ENCODE peak calls at places on chromosomes 4 and X, in ten cellular contexts. One of them, this sample, is unnamed.

GRCh38 chrX:123626962-123627361 is 105.9 kb downstream of the THOC2 start:
- DNase-seq in OCI-LY7: no peak
- DNase-seq in heart right ventricle: no peak
- DNase-seq in right lobe of liver: no peak
- DNase-seq in lower lobe of right lung: no peak
- DNase-seq in CD8-positive, alpha-beta memory T cell: no peak
- DNase-seq in CD8-positive, alpha-beta T cell: no peak
- DNase-seq in upper lobe of right lung: no peak
- DNase-seq in aorta: no peak
- DNase-seq in thyroid gland: no peak
- DNase-seq in this sample: no peak

GRCh38 chr4:182338731-182339130 is 95.5 kb downstream of the TENM3 start:
- DNase-seq in aorta: no peak
- DNase-seq in OCI-LY7: no peak
- DNase-seq in lower lobe of right lung: no peak
- DNase-seq in CD8-positive, alpha-beta memory T cell: no peak
- DNase-seq in heart right ventricle: no peak
- DNase-seq in thyroid gland: no peak
- DNase-seq in CD8-positive, alpha-beta T cell: no peak
- DNase-seq in right lobe of liver: no peak
- DNase-seq in upper lobe of right lung: no peak
- DNase-seq in this sample: no peak

GRCh38 chr4:179750374-179750773 is 2308.1 kb upstream of the AGA start:
- DNase-seq in lower lobe of right lung: no peak
- DNase-seq in right lobe of liver: no peak
- DNase-seq in CD8-positive, alpha-beta memory T cell: no peak
- DNase-seq in heart right ventricle: no peak
- DNase-seq in thyroid gland: no peak
- DNase-seq in OCI-LY7: no peak
- DNase-seq in CD8-positive, alpha-beta T cell: no peak
- DNase-seq in upper lobe of right lung: no peak
- DNase-seq in aorta: no peak
- DNase-seq in this sample: peak; percentile 44

GRCh38 chr4:10135252-10135651 is 18.7 kb upstream of the WDR1 start:
- DNase-seq in aorta: no peak
- DNase-seq in thyroid gland: no peak
- DNase-seq in upper lobe of right lung: no peak
- DNase-seq in lower lobe of right lung: no peak
- DNase-seq in OCI-LY7: no peak
- DNase-seq in CD8-positive, alpha-beta memory T cell: no peak
- DNase-seq in right lobe of liver: no peak
- DNase-seq in CD8-positive, alpha-beta T cell: no peak
- DNase-seq in heart right ventricle: no peak
- DNase-seq in this sample: no peak

GRCh38 chrX:39828971-39829370 is 268.8 kb downstream of the BCOR start:
- DNase-seq in lower lobe of right lung: no peak
- DNase-seq in CD8-positive, alpha-beta memory T cell: no peak
- DNase-seq in thyroid gland: no peak
- DNase-seq in OCI-LY7: no peak
- DNase-seq in right lobe of liver: no peak
- DNase-seq in aorta: no peak
- DNase-seq in upper lobe of right lung: no peak
- DNase-seq in CD8-positive, alpha-beta T cell: no peak
- DNase-seq in heart right ventricle: no peak
- DNase-seq in this sample: no peak

GRCh38 chr4:1711055-1711905 is 839 bp downstream of the SLBP start:
- DNase-seq in OCI-LY7: peak; percentile 59
- DNase-seq in aorta: peak; percentile 82
- DNase-seq in CD8-positive, alpha-beta memory T cell: no peak
- DNase-seq in right lobe of liver: peak; percentile 87
- DNase-seq in upper lobe of right lung: peak; percentile 76
- DNase-seq in thyroid gland: peak; percentile 62
- DNase-seq in heart right ventricle: no peak
- DNase-seq in lower lobe of right lung: peak; percentile 70
- DNase-seq in CD8-positive, alpha-beta T cell: peak; percentile 44
- DNase-seq in this sample: peak; percentile 53

GRCh38 chrX:40154853-40155616 is 57.3 kb upstream of the BCOR start:
- DNase-seq in CD8-positive, alpha-beta memory T cell: no peak
- DNase-seq in OCI-LY7: peak; percentile 29
- DNase-seq in aorta: peak; percentile 82
- DNase-seq in CD8-positive, alpha-beta T cell: no peak
- DNase-seq in lower lobe of right lung: peak; percentile 76
- DNase-seq in heart right ventricle: peak; percentile 81
- DNase-seq in right lobe of liver: peak; percentile 90
- DNase-seq in thyroid gland: peak; percentile 72
- DNase-seq in upper lobe of right lung: peak; percentile 77
- DNase-seq in this sample: no peak

GRCh38 chr4:125317526-125317880 is 2.7 kb downstream of the FAT4 start:
- DNase-seq in lower lobe of right lung: peak; percentile 52
- DNase-seq in heart right ventricle: peak; percentile 22
- DNase-seq in OCI-LY7: no peak
- DNase-seq in CD8-positive, alpha-beta memory T cell: no peak
- DNase-seq in thyroid gland: no peak
- DNase-seq in CD8-positive, alpha-beta T cell: no peak
- DNase-seq in aorta: peak; percentile 61
- DNase-seq in upper lobe of right lung: no peak
- DNase-seq in right lobe of liver: no peak
- DNase-seq in this sample: no peak

GRCh38 chr4:153592090-153592489 is 92.0 kb upstream of the TLR2 start:
- DNase-seq in thyroid gland: no peak
- DNase-seq in aorta: no peak
- DNase-seq in right lobe of liver: no peak
- DNase-seq in CD8-positive, alpha-beta T cell: no peak
- DNase-seq in heart right ventricle: no peak
- DNase-seq in CD8-positive, alpha-beta memory T cell: no peak
- DNase-seq in upper lobe of right lung: no peak
- DNase-seq in lower lobe of right lung: no peak
- DNase-seq in OCI-LY7: no peak
- DNase-seq in this sample: no peak

GRCh38 chr4:139642364-139642763 is 23.3 kb upstream of the MGST2 start:
- DNase-seq in heart right ventricle: no peak
- DNase-seq in aorta: no peak
- DNase-seq in thyroid gland: no peak
- DNase-seq in CD8-positive, alpha-beta T cell: no peak
- DNase-seq in OCI-LY7: no peak
- DNase-seq in lower lobe of right lung: no peak
- DNase-seq in upper lobe of right lung: no peak
- DNase-seq in CD8-positive, alpha-beta memory T cell: no peak
- DNase-seq in right lobe of liver: no peak
- DNase-seq in this sample: no peak

GRCh38 chr4:173231916-173232315 is 63.3 kb downstream of the GALNT7 start:
- DNase-seq in aorta: no peak
- DNase-seq in lower lobe of right lung: no peak
- DNase-seq in heart right ventricle: no peak
- DNase-seq in CD8-positive, alpha-beta T cell: no peak
- DNase-seq in right lobe of liver: no peak
- DNase-seq in upper lobe of right lung: no peak
- DNase-seq in thyroid gland: no peak
- DNase-seq in OCI-LY7: no peak
- DNase-seq in CD8-positive, alpha-beta memory T cell: no peak
- DNase-seq in this sample: no peak

GRCh38 chr4:181952478-181952877 is 290.7 kb upstream of the TENM3 start:
- DNase-seq in right lobe of liver: no peak
- DNase-seq in upper lobe of right lung: no peak
- DNase-seq in aorta: no peak
- DNase-seq in CD8-positive, alpha-beta T cell: no peak
- DNase-seq in CD8-positive, alpha-beta memory T cell: no peak
- DNase-seq in OCI-LY7: no peak
- DNase-seq in thyroid gland: peak; percentile 11
- DNase-seq in heart right ventricle: peak; percentile 18
- DNase-seq in lower lobe of right lung: no peak
- DNase-seq in this sample: peak; percentile 17

GRCh38 chr4:165631912-165632311 is 241.1 kb upstream of the TLL1 start:
- DNase-seq in upper lobe of right lung: no peak
- DNase-seq in aorta: no peak
- DNase-seq in lower lobe of right lung: no peak
- DNase-seq in OCI-LY7: no peak
- DNase-seq in thyroid gland: no peak
- DNase-seq in right lobe of liver: no peak
- DNase-seq in CD8-positive, alpha-beta T cell: no peak
- DNase-seq in CD8-positive, alpha-beta memory T cell: no peak
- DNase-seq in heart right ventricle: no peak
- DNase-seq in this sample: peak; percentile 67

GRCh38 chr4:118099106-118099505 is 64.8 kb downstream of the NDST3 start:
- DNase-seq in lower lobe of right lung: no peak
- DNase-seq in CD8-positive, alpha-beta memory T cell: no peak
- DNase-seq in CD8-positive, alpha-beta T cell: no peak
- DNase-seq in right lobe of liver: no peak
- DNase-seq in OCI-LY7: no peak
- DNase-seq in thyroid gland: no peak
- DNase-seq in aorta: no peak
- DNase-seq in heart right ventricle: no peak
- DNase-seq in upper lobe of right lung: no peak
- DNase-seq in this sample: peak; percentile 11

GRCh38 chrX:72110051-72110926 is 21.4 kb downstream of the RTL5 start:
- DNase-seq in CD8-positive, alpha-beta T cell: no peak
- DNase-seq in CD8-positive, alpha-beta memory T cell: no peak
- DNase-seq in lower lobe of right lung: no peak
- DNase-seq in heart right ventricle: no peak
- DNase-seq in aorta: no peak
- DNase-seq in thyroid gland: no peak
- DNase-seq in OCI-LY7: no peak
- DNase-seq in upper lobe of right lung: no peak
- DNase-seq in right lobe of liver: no peak
- DNase-seq in this sample: no peak

DNA sequence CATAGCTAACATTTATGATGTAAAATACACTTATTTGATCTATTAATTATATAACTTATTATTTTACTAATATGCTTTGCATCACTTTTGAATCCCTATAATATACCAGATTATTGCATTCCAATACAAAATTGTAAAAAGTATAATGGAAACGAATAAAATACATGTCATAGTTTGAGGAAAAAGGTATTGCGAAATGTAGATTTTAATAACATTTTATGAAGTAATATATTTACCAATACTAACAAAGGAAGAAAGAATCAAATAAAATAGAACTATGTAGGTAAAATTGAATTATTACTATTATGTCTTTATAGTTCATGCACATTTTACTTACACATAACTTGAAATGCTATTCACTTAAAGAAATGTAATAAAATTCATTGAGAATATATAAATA is 1300.2 kb downstream of the ADGRL3 start:
- DNase-seq in thyroid gland: no peak
- DNase-seq in CD8-positive, alpha-beta memory T cell: no peak
- DNase-seq in OCI-LY7: no peak
- DNase-seq in aorta: no peak
- DNase-seq in CD8-positive, alpha-beta T cell: no peak
- DNase-seq in heart right ventricle: no peak
- DNase-seq in right lobe of liver: no peak
- DNase-seq in upper lobe of right lung: no peak
- DNase-seq in lower lobe of right lung: no peak
- DNase-seq in this sample: no peak
- H3K36me3 ChIP-seq in thyroid gland: no peaks in the 10 kb centered on the region
- H3K36me3 ChIP-seq in CD8-positive, alpha-beta memory T cell: no peaks in the 10 kb centered on the region
- H3K36me3 ChIP-seq in OCI-LY7: no peaks in the 10 kb centered on the region
- H3K36me3 ChIP-seq in aorta: no peaks in the 10 kb centered on the region
- H3K36me3 ChIP-seq in CD8-positive, alpha-beta T cell: no peaks in the 10 kb centered on the region
- H3K36me3 ChIP-seq in heart right ventricle: no peaks in the 10 kb centered on the region
- H3K36me3 ChIP-seq in right lobe of liver: no peaks in the 10 kb centered on the region
- H3K36me3 ChIP-seq in upper lobe of right lung: no peaks in the 10 kb centered on the region
- H3K36me3 ChIP-seq in lower lobe of right lung: no peaks in the 10 kb centered on the region
- H3K36me3 ChIP-seq in this sample: no peaks in the 10 kb centered on the region

GRCh38 chr4:94277539-94277938 is 65.1 kb downstream of the HPGDS start:
- DNase-seq in heart right ventricle: no peak
- DNase-seq in right lobe of liver: no peak
- DNase-seq in lower lobe of right lung: no peak
- DNase-seq in upper lobe of right lung: no peak
- DNase-seq in thyroid gland: no peak
- DNase-seq in OCI-LY7: no peak
- DNase-seq in CD8-positive, alpha-beta T cell: no peak
- DNase-seq in aorta: no peak
- DNase-seq in CD8-positive, alpha-beta memory T cell: no peak
- DNase-seq in this sample: no peak
- H3K36me3 ChIP-seq in heart right ventricle: peaks cover 62% of the 10 kb centered on the region
- H3K36me3 ChIP-seq in right lobe of liver: peaks cover 10% of the 10 kb centered on the region
- H3K36me3 ChIP-seq in lower lobe of right lung: peaks cover 93% of the 10 kb centered on the region
- H3K36me3 ChIP-seq in upper lobe of right lung: peaks cover 93% of the 10 kb centered on the region
- H3K36me3 ChIP-seq in thyroid gland: peaks cover 39% of the 10 kb centered on the region
- H3K36me3 ChIP-seq in OCI-LY7: peaks cover 90% of the 10 kb centered on the region
- H3K36me3 ChIP-seq in CD8-positive, alpha-beta T cell: peaks cover 25% of the 10 kb centered on the region
- H3K36me3 ChIP-seq in aorta: peaks cover 1% of the 10 kb centered on the region
- H3K36me3 ChIP-seq in CD8-positive, alpha-beta memory T cell: peaks cover 32% of the 10 kb centered on the region
- H3K36me3 ChIP-seq in this sample: peaks cover 80% of the 10 kb centered on the region

DNA sequence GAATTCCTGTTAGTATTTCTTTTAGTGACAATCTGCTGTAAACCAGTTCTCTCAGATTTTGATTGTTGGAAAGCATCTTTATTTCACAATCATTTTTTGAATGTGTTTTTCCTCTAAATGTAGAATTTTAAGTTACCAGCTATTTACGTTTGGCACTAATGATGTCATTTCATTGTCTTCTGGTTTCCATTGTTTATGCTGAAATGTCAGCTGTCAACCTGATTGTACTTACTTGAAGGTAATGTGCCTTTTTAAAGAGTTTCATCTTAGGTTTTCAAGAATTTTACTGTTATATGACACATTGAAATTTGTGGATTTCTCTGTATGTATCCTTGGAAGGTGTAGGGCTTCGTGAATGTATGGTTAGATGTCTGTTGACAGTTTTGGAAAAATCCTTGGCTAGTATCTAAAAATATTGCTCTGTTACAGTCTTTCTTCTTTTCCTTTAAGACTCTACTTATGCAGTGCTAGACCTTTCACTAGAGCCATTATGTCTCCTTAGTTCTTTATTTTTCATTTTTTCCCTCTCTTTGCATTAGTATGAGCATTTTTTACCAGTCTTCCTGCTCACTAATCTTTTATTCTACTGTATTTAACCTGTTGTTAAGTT is 30.4 kb downstream of the SMAD1 start:
- DNase-seq in heart right ventricle: no peak
- DNase-seq in right lobe of liver: no peak
- DNase-seq in upper lobe of right lung: no peak
- DNase-seq in CD8-positive, alpha-beta memory T cell: no peak
- DNase-seq in thyroid gland: no peak
- DNase-seq in lower lobe of right lung: no peak
- DNase-seq in aorta: no peak
- DNase-seq in OCI-LY7: peak; percentile 67
- DNase-seq in CD8-positive, alpha-beta T cell: no peak
- DNase-seq in this sample: peak; percentile 20
- H3K36me3 ChIP-seq in heart right ventricle: no peaks in the 10 kb centered on the region
- H3K36me3 ChIP-seq in right lobe of liver: no peaks in the 10 kb centered on the region
- H3K36me3 ChIP-seq in upper lobe of right lung: no peaks in the 10 kb centered on the region
- H3K36me3 ChIP-seq in CD8-positive, alpha-beta memory T cell: no peaks in the 10 kb centered on the region
- H3K36me3 ChIP-seq in thyroid gland: no peaks in the 10 kb centered on the region
- H3K36me3 ChIP-seq in lower lobe of right lung: no peaks in the 10 kb centered on the region
- H3K36me3 ChIP-seq in aorta: no peaks in the 10 kb centered on the region
- H3K36me3 ChIP-seq in OCI-LY7: peaks cover 88% of the 10 kb centered on the region
- H3K36me3 ChIP-seq in CD8-positive, alpha-beta T cell: no peaks in the 10 kb centered on the region
- H3K36me3 ChIP-seq in this sample: peaks cover 5% of the 10 kb centered on the region

GRCh38 chrX:32597777-32598176 is 613.6 kb downstream of the DMD start:
- DNase-seq in lower lobe of right lung: no peak
- DNase-seq in upper lobe of right lung: no peak
- DNase-seq in OCI-LY7: no peak
- DNase-seq in right lobe of liver: no peak
- DNase-seq in thyroid gland: peak; percentile 19
- DNase-seq in aorta: no peak
- DNase-seq in heart right ventricle: no peak
- DNase-seq in CD8-positive, alpha-beta T cell: no peak
- DNase-seq in CD8-positive, alpha-beta memory T cell: no peak
- DNase-seq in this sample: no peak

GRCh38 chrX:32598707-32599106 is 612.6 kb downstream of the DMD start:
- DNase-seq in thyroid gland: no peak
- DNase-seq in lower lobe of right lung: no peak
- DNase-seq in CD8-positive, alpha-beta T cell: no peak
- DNase-seq in heart right ventricle: no peak
- DNase-seq in upper lobe of right lung: no peak
- DNase-seq in CD8-positive, alpha-beta memory T cell: no peak
- DNase-seq in right lobe of liver: no peak
- DNase-seq in aorta: no peak
- DNase-seq in OCI-LY7: no peak
- DNase-seq in this sample: no peak

GRCh38 chrX:32599156-32599555 is 612.2 kb downstream of the DMD start:
- DNase-seq in heart right ventricle: no peak
- DNase-seq in lower lobe of right lung: no peak
- DNase-seq in thyroid gland: no peak
- DNase-seq in CD8-positive, alpha-beta T cell: no peak
- DNase-seq in aorta: no peak
- DNase-seq in upper lobe of right lung: no peak
- DNase-seq in OCI-LY7: no peak
- DNase-seq in CD8-positive, alpha-beta memory T cell: no peak
- DNase-seq in right lobe of liver: no peak
- DNase-seq in this sample: no peak
- H3K36me3 ChIP-seq in heart right ventricle: no peaks in the 10 kb centered on the region
- H3K36me3 ChIP-seq in lower lobe of right lung: no peaks in the 10 kb centered on the region
- H3K36me3 ChIP-seq in thyroid gland: no peaks in the 10 kb centered on the region
- H3K36me3 ChIP-seq in CD8-positive, alpha-beta T cell: no peaks in the 10 kb centered on the region
- H3K36me3 ChIP-seq in aorta: no peaks in the 10 kb centered on the region
- H3K36me3 ChIP-seq in upper lobe of right lung: no peaks in the 10 kb centered on the region
- H3K36me3 ChIP-seq in OCI-LY7: no peaks in the 10 kb centered on the region
- H3K36me3 ChIP-seq in CD8-positive, alpha-beta memory T cell: no peaks in the 10 kb centered on the region
- H3K36me3 ChIP-seq in right lobe of liver: no peaks in the 10 kb centered on the region
- H3K36me3 ChIP-seq in this sample: no peaks in the 10 kb centered on the region

This sample was measured in SJCRH30.